ENCODE peak calls at places on chromosome X, in six cellular contexts. One of them, this sample, is unnamed.

GRCh38 chrX:132631579-132632232 is 142.9 kb upstream of the MBNL3 start:
- DNase-seq in DMS 273 treated with DMSO at 0.1 percent for 48 hours: peak; percentile 27
- DNase-seq in tibial artery: no peak
- DNase-seq in naive B cell: peak; percentile 17
- DNase-seq in NT2/D1: no peak
- DNase-seq in tibial nerve: no peak
- DNase-seq in this sample: peak; percentile 40

GRCh38 chrX:108312938-108313337 is 125.3 kb downstream of the COL4A6 start:
- DNase-seq in naive B cell: no peak
- DNase-seq in tibial artery: no peak
- DNase-seq in tibial nerve: no peak
- DNase-seq in NT2/D1: no peak
- DNase-seq in DMS 273 treated with DMSO at 0.1 percent for 48 hours: peak; percentile 16
- DNase-seq in this sample: no peak

GRCh38 chrX:13252726-13253125 is 67.1 kb downstream of the ATXN3L start:
- DNase-seq in NT2/D1: no peak
- DNase-seq in DMS 273 treated with DMSO at 0.1 percent for 48 hours: no peak
- DNase-seq in tibial nerve: no peak
- DNase-seq in tibial artery: no peak
- DNase-seq in naive B cell: no peak
- DNase-seq in this sample: no peak

GRCh38 chrX:134026732-134027311 is 41.4 kb upstream of the GPC3 start:
- DNase-seq in DMS 273 treated with DMSO at 0.1 percent for 48 hours: no peak
- DNase-seq in tibial nerve: peak; percentile 79
- DNase-seq in NT2/D1: peak; percentile 42
- DNase-seq in tibial artery: peak; percentile 56
- DNase-seq in naive B cell: no peak
- DNase-seq in this sample: peak; percentile 29

GRCh38 chrX:48831909-48832291 is 3.5 kb downstream of the PCSK1N start:
- DNase-seq in tibial artery: no peak
- DNase-seq in NT2/D1: no peak
- DNase-seq in tibial nerve: no peak
- DNase-seq in naive B cell: no peak
- DNase-seq in DMS 273 treated with DMSO at 0.1 percent for 48 hours: no peak
- DNase-seq in this sample: no peak

GRCh38 chrX:123983240-123983639 is 21.7 kb downstream of the STAG2 start:
- DNase-seq in naive B cell: no peak
- DNase-seq in tibial nerve: no peak
- DNase-seq in DMS 273 treated with DMSO at 0.1 percent for 48 hours: no peak
- DNase-seq in tibial artery: no peak
- DNase-seq in NT2/D1: no peak
- DNase-seq in this sample: no peak

GRCh38 chrX:80812176-80812575 is 2.5 kb upstream of the BRWD3 start:
- DNase-seq in NT2/D1: no peak
- DNase-seq in naive B cell: peak; percentile 42
- DNase-seq in tibial artery: no peak
- DNase-seq in tibial nerve: peak; percentile 5
- DNase-seq in DMS 273 treated with DMSO at 0.1 percent for 48 hours: no peak
- DNase-seq in this sample: no peak

GRCh38 chrX:24298191-24298590 is 15.7 kb downstream of the SUPT20HL2 start:
- DNase-seq in DMS 273 treated with DMSO at 0.1 percent for 48 hours: no peak
- DNase-seq in tibial artery: no peak
- DNase-seq in NT2/D1: no peak
- DNase-seq in tibial nerve: no peak
- DNase-seq in naive B cell: no peak
- DNase-seq in this sample: peak; percentile 14

GRCh38 chrX:14630724-14631123 is 101.4 kb downstream of the GLRA2 start:
- DNase-seq in tibial nerve: no peak
- DNase-seq in DMS 273 treated with DMSO at 0.1 percent for 48 hours: no peak
- DNase-seq in naive B cell: no peak
- DNase-seq in NT2/D1: no peak
- DNase-seq in tibial artery: no peak
- DNase-seq in this sample: peak; percentile 60

GRCh38 chrX:17563515-17563914 is 173.8 kb upstream of the SCML1 start:
- DNase-seq in tibial nerve: no peak
- DNase-seq in NT2/D1: no peak
- DNase-seq in DMS 273 treated with DMSO at 0.1 percent for 48 hours: no peak
- DNase-seq in tibial artery: no peak
- DNase-seq in naive B cell: no peak
- DNase-seq in this sample: no peak

GRCh38 chrX:115592997-115593734 is 32.2 kb downstream of the PLS3 start:
- DNase-seq in tibial artery: no peak
- DNase-seq in tibial nerve: no peak
- DNase-seq in naive B cell: no peak
- DNase-seq in NT2/D1: no peak
- DNase-seq in DMS 273 treated with DMSO at 0.1 percent for 48 hours: no peak
- DNase-seq in this sample: no peak

GRCh38 chrX:86133761-86134160 is 14.5 kb upstream of the DACH2 start:
- DNase-seq in DMS 273 treated with DMSO at 0.1 percent for 48 hours: no peak
- DNase-seq in NT2/D1: no peak
- DNase-seq in naive B cell: no peak
- DNase-seq in tibial artery: no peak
- DNase-seq in tibial nerve: no peak
- DNase-seq in this sample: peak; percentile 9

GRCh38 chrX:154738013-154738738 is 12.7 kb downstream of the GAB3 start:
- DNase-seq in tibial nerve: no peak
- DNase-seq in DMS 273 treated with DMSO at 0.1 percent for 48 hours: no peak
- DNase-seq in NT2/D1: no peak
- DNase-seq in tibial artery: no peak
- DNase-seq in naive B cell: no peak
- DNase-seq in this sample: no peak

This sample was measured in NCI-H524.